ENCODE peak calls at places on chromosomes 6 and 20, in ten cellular contexts. A is stimulated activated CD4-positive, alpha-beta T cell treated with anti-CD3 and anti-CD28 coated beads, TNF-alpha, amount 100 ng/mL, for 24 hours; I is glutamatergic neuron; F is NB4; E is T follicular helper cell; N is effector memory CD8-positive, alpha-beta T cell; L is activated T-cell treated with anti-CD3 and anti-CD28 coated beads, Interleukin-2, amount 50 U/mL, for 1 hour; D is cardiac muscle cell; B is hypothalamus; Y is ecto neural progenitor cell. P is an unnamed sample.
A peak's percentile ranks its signal among the peaks of the same experiment; 100 is the strongest.

GRCh38 chr6:144898052-144898689 is 613.0 kb downstream of the UTRN start:
- DNase-seq in D (no peak), L (no peak), N (no peak), I (no peak), Y (no peak), B (no peak), A (no peak), E (no peak), F (no peak), P (no peak)

GRCh38 chr6:44074383-44075136 is 52.7 kb downstream of the MRPL14 start:
- DNase-seq in L (peak; percentile 70), A (peak; percentile 69), D (peak; percentile 87), F (peak; percentile 88), I (peak; percentile 80), Y (peak; percentile 85), B (no peak), E (peak; percentile 44), N (peak; percentile 65), P (peak; percentile 62)

GRCh38 chr20:32832664-32833063 is 12.9 kb downstream of the MAPRE1 start:
- DNase-seq in N (no peak), I (no peak), B (no peak), L (no peak), F (no peak), Y (no peak), D (no peak), A (no peak), E (no peak), P (no peak)

GRCh38 chr20:43543138-43543537 is 15.7 kb upstream of the SGK2 start:
- DNase-seq in F (no peak), I (no peak), B (no peak), N (no peak), D (no peak), Y (no peak), L (no peak), E (no peak), A (no peak), P (no peak)

GRCh38 chr6:38684244-38684643 is 18.7 kb downstream of the GLO1 start:
- DNase-seq in A (no peak), E (no peak), N (no peak), D (no peak), B (no peak), Y (no peak), L (no peak), F (no peak), I (no peak), P (no peak)

GRCh38 chr6:170210651-170211403 is 80.1 kb downstream of the DLL1 start:
- DNase-seq in N (no peak), D (no peak), F (no peak), E (no peak), B (no peak), Y (peak; percentile 37), I (no peak), A (no peak), L (no peak), P (no peak)

GRCh38 chr6:121849477-121849876 is 414.0 kb downstream of the GJA1 start:
- DNase-seq in B (no peak), L (no peak), F (peak; percentile 87), N (no peak), I (peak; percentile 64), D (peak; percentile 87), A (peak; percentile 11), Y (peak; percentile 64), E (no peak), P (no peak)

GRCh38 chr6:16769986-16770376 is 8.7 kb upstream of the ATXN1 start:
- DNase-seq in L (no peak), B (no peak), D (peak; percentile 79), A (no peak), I (no peak), N (no peak), F (no peak), E (no peak), Y (no peak), P (no peak)

GRCh38 chr20:47348539-47349142 is 7.9 kb downstream of the ZMYND8 start:
- DNase-seq in N (no peak), D (no peak), I (no peak), F (peak; percentile 31), Y (no peak), B (no peak), E (no peak), L (no peak), A (no peak), P (no peak)

GRCh38 chr6:81787313-81788068 is 35.0 kb upstream of the TENT5A start:
- DNase-seq in E (no peak), D (peak; percentile 64), L (no peak), N (no peak), F (no peak), B (no peak), A (no peak), I (no peak), Y (no peak), P (no peak)

GRCh38 chr20:51945881-51946280 is 143.6 kb upstream of the SALL4 start:
- DNase-seq in A (no peak), F (no peak), L (no peak), N (no peak), B (no peak), I (no peak), D (no peak), E (no peak), Y (no peak), P (no peak)

GRCh38 chr6:110646951-110647910 is 168.0 kb downstream of the CDK19 start:
- DNase-seq in N (no peak), I (no peak), F (no peak), L (no peak), B (no peak), Y (peak; percentile 49), D (no peak), A (no peak), E (no peak), P (no peak)

GRCh38 chr6:34526992-34527728 is 29.0 kb downstream of the SPDEF start:
- DNase-seq in Y (peak; percentile 96), B (peak; percentile 85), N (peak; percentile 96), F (peak; percentile 96), I (peak; percentile 97), E (peak; percentile 96), L (peak; percentile 97), D (peak; percentile 95), A (peak; percentile 96), P (peak; percentile 95)

GRCh38 chr6:16851044-16851540 is 89.8 kb upstream of the ATXN1 start:
- DNase-seq in L (no peak), A (no peak), N (no peak), I (no peak), Y (no peak), D (no peak), F (no peak), E (no peak), B (no peak), P (no peak)

GRCh38 chr6:33692760-33693158 is 18.7 kb downstream of the UQCC2 start:
- DNase-seq in Y (no peak), A (peak; percentile 67), I (no peak), B (no peak), F (no peak), L (peak; percentile 67), D (peak; percentile 24), N (peak; percentile 61), E (peak; percentile 38), P (peak; percentile 40)

GRCh38 chr6:33114428-33114827 is 38.6 kb downstream of the HLA-DPB1 start:
- DNase-seq in D (no peak), B (no peak), N (no peak), A (no peak), L (no peak), F (peak; percentile 60), E (no peak), Y (no peak), I (no peak), P (no peak)

GRCh38 chr20:35870541-35871307 is 83.6 kb downstream of the SCAND1 start:
- DNase-seq in I (no peak), E (no peak), D (no peak), A (no peak), B (no peak), L (no peak), F (no peak), Y (no peak), N (no peak), P (no peak)

GRCh38 chr6:53862517-53863457 is 68.0 kb downstream of the LRRC1 start:
- DNase-seq in B (no peak), L (no peak), Y (no peak), I (no peak), N (no peak), D (peak; percentile 51), A (no peak), E (no peak), F (no peak), P (no peak)

GRCh38 chr6:126804255-126805064 is 314.0 kb upstream of the RSPO3 start:
- DNase-seq in B (no peak), F (peak; percentile 50), A (no peak), L (no peak), E (no peak), D (peak; percentile 71), N (no peak), Y (no peak), I (no peak), P (no peak)

GRCh38 chr6:44080561-44081521 is 46.4 kb downstream of the MRPL14 start:
- DNase-seq in L (no peak), I (no peak), D (no peak), Y (peak; percentile 62), A (no peak), N (no peak), F (peak; percentile 29), B (no peak), E (no peak), P (no peak)

GRCh38 chr20:17610566-17611289 is 40.9 kb downstream of the DSTN start:
- DNase-seq in B (no peak), N (peak; percentile 48), F (no peak), A (peak; percentile 47), L (peak; percentile 58), E (peak; percentile 43), D (no peak), I (peak; percentile 15), Y (peak; percentile 49), P (peak; percentile 50)

GRCh38 chr6:112043032-112044007 is 10.6 kb upstream of the CCN6 start:
- DNase-seq in N (peak; percentile 93), D (peak; percentile 94), L (peak; percentile 94), I (peak; percentile 98), E (peak; percentile 90), B (peak; percentile 78), F (peak; percentile 95), Y (peak; percentile 94), A (peak; percentile 91), P (peak; percentile 87)

GRCh38 chr20:31907046-31907445 is 36.6 kb downstream of the TTLL9 start:
- DNase-seq in Y (no peak), L (no peak), I (no peak), N (no peak), F (no peak), E (no peak), B (no peak), A (no peak), D (no peak), P (no peak)

GRCh38 chr6:21327326-21328140 is 266.0 kb upstream of the SOX4 start:
- DNase-seq in I (no peak), E (no peak), L (no peak), Y (no peak), A (no peak), F (no peak), B (no peak), D (no peak), N (no peak), P (no peak)

GRCh38 chr20:3244613-3245012 is 5.6 kb upstream of the SLC4A11 start:
- DNase-seq in E (no peak), L (no peak), I (no peak), N (no peak), Y (no peak), D (no peak), A (no peak), B (no peak), F (no peak), P (no peak)

GRCh38 chr6:138569970-138570715 is 70.8 kb upstream of the NHSL1 start:
- DNase-seq in I (no peak), Y (no peak), L (no peak), E (no peak), D (no peak), A (no peak), N (no peak), F (no peak), B (no peak), P (no peak)

GRCh38 chr20:32474967-32475819 is 109.9 kb downstream of the NOL4L start:
- DNase-seq in N (no peak), L (no peak), E (no peak), F (no peak), D (peak; percentile 100), I (peak; percentile 72), Y (peak; percentile 80), A (no peak), B (peak; percentile 74), P (no peak)

GRCh38 chr6:85771925-85772430 is 129.3 kb upstream of the SYNCRIP start:
- DNase-seq in E (no peak), F (no peak), B (no peak), L (no peak), I (no peak), A (no peak), D (no peak), N (no peak), Y (no peak), P (no peak)